ENCODE peak calls at places on chromosome 16, in ten cellular contexts. U is PC-9; Q is NCI-H460; B is pons; P is adipocyte; J is stimulated activated CD4-positive, alpha-beta T cell treated with anti-CD3 and anti-CD28 coated beads, Interleukin-12 subunit alpha, Interleukin-12 subunit beta, amount 100 ng/mL, for 4 hours; R is activated naive CD8-positive, alpha-beta T cell treated with anti-CD3 and anti-CD28 coated beads for 36 hours; W is testis; Y is KG1; Z is Caco-2. H is an unnamed sample.

GRCh38 chr16:63925221-63925620 is 1196.6 kb downstream of the CDH11 start:
- DNase-seq in U (no peak), Q (no peak), B (peak; percentile 7), P (no peak), J (no peak), R (no peak), W (peak; percentile 25), Y (no peak), Z (no peak), H (no peak)

GRCh38 chr16:82713778-82714177 is 87.0 kb downstream of the CDH13 start:
- DNase-seq in U (no peak), Q (no peak), B (no peak), P (no peak), J (no peak), R (no peak), W (no peak), Y (no peak), Z (no peak), H (no peak)

GRCh38 chr16:29820271-29820701 is at the start of gene MVP:
- DNase-seq in U (no peak), Q (no peak), B (peak; percentile 76), P (peak; percentile 84), J (peak; percentile 45), R (peak; percentile 59), W (peak; percentile 85), Y (no peak), Z (no peak), H (no peak)

GRCh38 chr16:12819126-12820117 is 15.7 kb upstream of the CPPED1 start:
- DNase-seq in U (no peak), Q (peak; percentile 65), B (peak; percentile 63), P (peak; percentile 69), J (peak; percentile 76), R (peak; percentile 74), W (peak; percentile 75), Y (peak; percentile 26), Z (peak; percentile 64), H (peak; percentile 52)

GRCh38 chr16:5446623-5447240 is 349.1 kb upstream of the EEF2KMT start:
- DNase-seq in U (no peak), Q (no peak), B (no peak), P (no peak), J (no peak), R (no peak), W (no peak), Y (no peak), Z (no peak), H (no peak)

GRCh38 chr16:19559242-19559910 is 3.9 kb downstream of the VPS35L start:
- DNase-seq in U (no peak), Q (peak; percentile 44), B (peak; percentile 89), P (peak; percentile 88), J (no peak), R (no peak), W (no peak), Y (peak; percentile 28), Z (no peak), H (peak; percentile 33)

GRCh38 chr16:2819939-2820835 is 3.1 kb downstream of the PRSS21 start:
- DNase-seq in U (no peak), Q (no peak), B (no peak), P (no peak), J (no peak), R (no peak), W (no peak), Y (no peak), Z (no peak), H (no peak)

GRCh38 chr16:30110661-30111060 is 2.7 kb downstream of the GDPD3 start:
- DNase-seq in U (peak; percentile 61), Q (no peak), B (no peak), P (no peak), J (no peak), R (no peak), W (no peak), Y (no peak), Z (no peak), H (no peak)

GRCh38 chr16:86129541-86129940 is 230.6 kb downstream of the IRF8 start:
- DNase-seq in U (no peak), Q (no peak), B (no peak), P (peak; percentile 50), J (no peak), R (no peak), W (no peak), Y (no peak), Z (no peak), H (no peak)

GRCh38 chr16:23499801-23500200 is 10.5 kb downstream of the GGA2 start:
- DNase-seq in U (no peak), Q (no peak), B (no peak), P (no peak), J (no peak), R (no peak), W (no peak), Y (no peak), Z (no peak), H (no peak)

GRCh38 chr16:68031951-68032350 is 8.9 kb downstream of the DUS2 start:
- DNase-seq in U (peak; percentile 76), Q (no peak), B (no peak), P (no peak), J (no peak), R (no peak), W (no peak), Y (no peak), Z (no peak), H (no peak)

GRCh38 chr16:56911771-56912541 is 20.0 kb upstream of the HERPUD1 start:
- DNase-seq in U (no peak), Q (no peak), B (peak; percentile 79), P (peak; percentile 37), J (no peak), R (no peak), W (peak; percentile 27), Y (no peak), Z (no peak), H (no peak)

GRCh38 chr16:76487411-76488064 is 210.3 kb downstream of the CNTNAP4 start:
- DNase-seq in U (no peak), Q (no peak), B (no peak), P (no peak), J (no peak), R (no peak), W (no peak), Y (no peak), Z (no peak), H (no peak)

GRCh38 chr16:20673882-20674683 is 23.4 kb downstream of the ACSM1 start:
- DNase-seq in U (peak; percentile 75), Q (no peak), B (no peak), P (no peak), J (no peak), R (no peak), W (peak; percentile 16), Y (no peak), Z (no peak), H (no peak)

GRCh38 chr16:69526831-69527655 is 38.7 kb upstream of the NFAT5 start:
- DNase-seq in U (no peak), Q (no peak), B (no peak), P (no peak), J (no peak), R (no peak), W (no peak), Y (no peak), Z (no peak), H (no peak)

GRCh38 chr16:87971933-87972332 is 20.7 kb downstream of the BANP start:
- DNase-seq in U (no peak), Q (no peak), B (no peak), P (peak; percentile 18), J (no peak), R (no peak), W (no peak), Y (no peak), Z (no peak), H (no peak)

GRCh38 chr16:21713549-21714368 is 50.0 kb downstream of the OTOA start:
- DNase-seq in U (no peak), Q (no peak), B (no peak), P (no peak), J (no peak), R (no peak), W (no peak), Y (no peak), Z (no peak), H (no peak)

GRCh38 chr16:31476305-31477219 is 4.6 kb downstream of the TGFB1I1 start:
- DNase-seq in U (peak; percentile 62), Q (peak; percentile 76), B (no peak), P (no peak), J (peak; percentile 94), R (peak; percentile 76), W (peak; percentile 82), Y (no peak), Z (peak; percentile 87), H (peak; percentile 88)

H was measured in HuH-7.